ENCODE peak calls at places on chromosomes 4 and X, in seven cellular contexts. Y, V, P, X, F, U and M are unnamed samples.

GRCh38 chr4:152807294-152807829 is 27.6 kb downstream of the ARFIP1 start:
- DNase-seq in V (no peak), F (no peak), U (peak; percentile 80), Y (no peak), X (peak; percentile 71), P (peak; percentile 33), M (no peak)

GRCh38 chrX:57227691-57228090 is 58.8 kb upstream of the FAAH2 start:
- DNase-seq in U (no peak), X (no peak), V (no peak), Y (no peak), P (no peak), F (no peak), M (no peak)

GRCh38 chr4:82138376-82138775 is 235.4 kb downstream of the HNRNPD start:
- DNase-seq in Y (no peak), P (no peak), U (no peak), X (no peak), V (no peak), F (no peak), M (no peak)

GRCh38 chr4:105451346-105451745 is 22.5 kb downstream of the PPA2 start:
- DNase-seq in F (no peak), V (no peak), X (no peak), U (no peak), P (no peak), Y (no peak), M (no peak)

GRCh38 chr4:76377481-76377901 is 43.5 kb downstream of the CCDC158 start:
- DNase-seq in F (no peak), X (no peak), P (peak; percentile 16), Y (no peak), U (no peak), V (no peak), M (no peak)

GRCh38 chr4:19051751-19052296 is 1030.3 kb upstream of the LCORL start:
- DNase-seq in X (no peak), F (no peak), V (no peak), Y (no peak), P (peak; percentile 14), U (no peak), M (no peak)

GRCh38 chr4:40681600-40682297 is 52.1 kb upstream of the RBM47 start:
- DNase-seq in V (no peak), F (no peak), P (no peak), X (no peak), Y (no peak), U (no peak), M (no peak)

GRCh38 chr4:88745581-88746163 is 48.0 kb upstream of the NAP1L5 start:
- DNase-seq in P (no peak), F (no peak), X (no peak), U (no peak), Y (no peak), V (no peak), M (no peak)

GRCh38 chr4:90745176-90745575 is 618.0 kb downstream of the CCSER1 start:
- DNase-seq in Y (no peak), V (no peak), F (no peak), X (no peak), P (no peak), U (peak; percentile 3), M (no peak)

GRCh38 chr4:173666-174314 is 49.5 kb downstream of the ZNF718 start:
- DNase-seq in V (no peak), U (no peak), F (no peak), X (no peak), P (no peak), Y (no peak), M (no peak)

GRCh38 chrX:46407753-46408130 is 137.5 kb downstream of the ZNF674 start:
- DNase-seq in U (peak; percentile 23), X (peak; percentile 16), Y (peak; percentile 4), F (no peak), V (no peak), P (no peak), M (no peak)

GRCh38 chrX:44915361-44915868 is 42.4 kb downstream of the KDM6A start:
- DNase-seq in F (no peak), V (no peak), U (peak; percentile 59), Y (no peak), P (peak; percentile 73), X (no peak), M (no peak)

GRCh38 chrX:19886888-19887531 is 390 bp downstream of the SH3KBP1 start:
- DNase-seq in F (no peak), V (no peak), P (no peak), U (no peak), Y (no peak), X (no peak), M (no peak)

GRCh38 chr4:161762796-161763195 is 401.0 kb downstream of the FSTL5 start:
- DNase-seq in X (peak; percentile 88), P (peak; percentile 29), U (peak; percentile 81), V (no peak), Y (peak; percentile 33), F (no peak), M (peak; percentile 19)

GRCh38 chrX:56564182-56564885 is 907 bp downstream of the UBQLN2 start:
- DNase-seq in P (peak; percentile 33), U (peak; percentile 72), V (peak; percentile 3), X (peak; percentile 39), F (no peak), Y (no peak), M (peak; percentile 52)

GRCh38 chr4:37245391-37245954 is 930 bp downstream of the NWD2 start:
- DNase-seq in X (peak; percentile 5), V (no peak), F (no peak), P (no peak), Y (no peak), U (no peak), M (no peak)

GRCh38 chr4:993111-994029 is at the start of gene SLC26A1:
- DNase-seq in Y (no peak), V (no peak), X (no peak), F (no peak), U (no peak), P (no peak), M (no peak)

GRCh38 chr4:159390648-159391047 is 287.8 kb downstream of the RAPGEF2 start:
- DNase-seq in V (peak; percentile 16), X (peak; percentile 98), U (peak; percentile 99), F (no peak), Y (peak; percentile 89), P (peak; percentile 95), M (peak; percentile 96)

GRCh38 chr4:88938138-88938537 is 118.8 kb downstream of the FAM13A start:
- DNase-seq in V (no peak), U (peak; percentile 93), X (peak; percentile 89), Y (peak; percentile 80), P (peak; percentile 92), F (no peak), M (peak; percentile 72)

GRCh38 chr4:40976343-40976742 is 226.6 kb downstream of the NSUN7 start:
- DNase-seq in V (peak; percentile 68), Y (no peak), F (peak; percentile 73), P (peak; percentile 90), U (peak; percentile 45), X (peak; percentile 72), M (no peak)

GRCh38 chr4:74884282-74884681 is 48.6 kb upstream of the PARM1 start:
- DNase-seq in P (peak; percentile 9), V (no peak), U (no peak), X (no peak), F (no peak), Y (no peak), M (no peak)

GRCh38 chrX:19512961-19513360 is 2.3 kb downstream of the MAP3K15 start:
- DNase-seq in Y (no peak), F (no peak), P (no peak), V (no peak), X (no peak), U (no peak), M (no peak)

GRCh38 chrX:333611-334311 is 15.2 kb upstream of the GTPBP6 start:
- DNase-seq in U (no peak), V (no peak), X (no peak), Y (no peak), P (no peak), F (no peak), M (no peak)

DNA sequence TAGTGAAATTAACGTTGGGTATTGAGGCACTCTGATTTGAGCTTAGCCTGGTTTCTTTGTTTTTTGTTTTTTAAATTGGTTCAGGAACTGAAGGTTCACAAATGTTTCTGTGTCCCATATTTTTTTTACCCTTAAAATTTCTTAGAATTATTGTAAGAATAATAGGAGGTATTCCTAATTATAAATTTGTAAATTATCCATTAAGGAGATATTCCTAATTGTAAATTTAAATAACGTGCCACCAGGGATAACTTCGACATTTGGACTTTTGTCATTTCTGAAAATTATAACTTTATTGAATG is 1.2 kb downstream of the WWC2 start:
- DNase-seq in P (no peak), V (no peak), U (no peak), F (no peak), Y (no peak), X (no peak), M (no peak)
- H3K4me3 ChIP-seq in P (peak overlapping the region; percentile 91), V (peak overlapping the region; percentile 92), U (peak overlapping the region; percentile 82), F (peak overlapping the region; percentile 59), Y (peak overlapping the region; percentile 65), X (peak overlapping the region; percentile 73), M (peak overlapping the region; percentile 95)

GRCh38 chr4:116150152-116150551 is 935.2 kb downstream of the TRAM1L1 start:
- DNase-seq in Y (no peak), U (no peak), P (no peak), V (no peak), F (no peak), X (no peak), M (no peak)
- TF ChIP-seq CTCF in Y (no peak), U (no peak), P (no peak), V (no peak), F (no peak), X (no peak), M (no peak)

DNA sequence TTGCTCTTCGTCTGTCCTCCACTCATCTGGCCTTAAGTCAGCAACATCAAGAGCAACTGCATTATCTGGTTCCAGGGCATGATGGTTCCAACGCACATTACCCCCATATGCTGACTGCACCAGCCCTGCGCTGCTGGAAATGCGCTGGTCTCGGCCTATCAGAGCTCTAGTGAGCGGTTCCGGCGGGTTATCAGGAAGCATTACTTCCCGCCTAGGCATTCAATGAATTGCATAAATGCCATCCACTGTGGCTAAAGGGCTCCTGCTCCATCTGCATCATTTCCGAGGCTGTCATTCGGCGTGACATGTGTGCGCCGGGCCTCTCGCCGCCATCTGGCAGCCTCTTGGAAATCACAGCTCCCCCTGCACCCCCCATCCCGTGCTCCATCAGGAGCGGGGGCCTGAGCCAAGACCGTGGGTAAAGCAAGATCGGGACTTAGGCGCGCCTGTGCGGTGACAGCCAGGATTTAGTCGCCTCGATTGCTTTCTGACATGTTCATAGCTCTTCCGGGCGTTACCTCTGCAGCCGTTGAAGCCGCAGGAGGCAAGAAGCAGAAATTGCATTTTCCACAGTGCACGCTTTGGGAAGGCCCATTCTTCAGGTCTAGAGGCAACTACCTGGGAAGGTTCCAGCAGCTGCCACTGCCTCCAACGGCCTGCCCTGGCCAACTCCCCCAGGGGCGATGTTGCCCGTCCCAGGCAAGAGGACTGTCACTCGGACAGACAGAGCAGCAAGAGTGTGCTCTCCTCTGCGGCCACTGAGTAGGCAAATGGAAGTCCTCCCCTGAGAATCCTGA is 64.3 kb downstream of the SEPSECS start:
- DNase-seq in P (peak; percentile 30), V (no peak), F (no peak), U (no peak), X (no peak), Y (no peak), M (no peak)
- H3K4me3 ChIP-seq in P (no peak overlapping the region), V (no peak overlapping the region), F (no peak overlapping the region), U (no peak overlapping the region), X (no peak overlapping the region), Y (no peak overlapping the region), M (no peak overlapping the region)

DNA sequence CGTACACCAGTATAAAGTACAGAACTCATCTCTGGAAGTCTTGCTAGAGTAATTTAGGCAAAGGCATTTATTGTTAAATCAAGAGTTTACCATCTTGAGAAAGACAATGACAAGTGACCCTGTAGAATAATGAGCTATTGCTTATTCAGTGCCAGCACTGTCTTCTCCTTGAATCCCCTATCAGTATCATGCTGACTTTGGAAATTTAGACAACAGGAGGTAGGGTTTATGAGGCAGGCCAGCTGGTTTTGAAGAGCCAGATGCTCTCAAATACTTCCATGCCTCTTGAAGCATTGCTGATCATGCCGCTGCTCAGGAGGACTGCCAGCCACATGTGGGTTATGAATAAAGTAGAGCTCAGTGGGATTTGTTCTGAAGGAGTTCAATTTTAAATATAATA is 1730.1 kb upstream of the TENM3 start:
- DNase-seq in P (no peak), V (no peak), Y (no peak), F (no peak), X (no peak), U (no peak), M (no peak)
- TF ChIP-seq CTCF in P (no peak), V (no peak), Y (no peak), F (no peak), X (no peak), U (no peak), M (no peak)